ENCODE peak calls at places on chromosomes 6 and 20, in seven cellular contexts. R is activated CD8-positive, alpha-beta memory T cell treated with anti-CD3 and anti-CD28 coated beads for 48 hours; D is GM19239; N is lower lobe of right lung; I is ovary; T is mesenchymal stem cell; S is left ventricle myocardium inferior. X is an unnamed sample.

GRCh38 chr6:110285306-110286060 is 72.7 kb downstream of the METTL24 start:
- DNase-seq in R (no peak), D (no peak), N (no peak), I (no peak), T (no peak), S (no peak), X (no peak)

GRCh38 chr6:81241717-81242116 is 510.8 kb downstream of the TENT5A start:
- DNase-seq in R (no peak), D (no peak), N (no peak), I (no peak), T (peak; percentile 38), S (no peak), X (no peak)

GRCh38 chr20:44247676-44248419 is 740 bp downstream of the GDAP1L1 start:
- DNase-seq in R (no peak), D (no peak), N (no peak), I (peak; percentile 46), T (peak; percentile 46), S (peak; percentile 24), X (peak; percentile 96)

GRCh38 chr20:40251284-40251932 is 437.6 kb downstream of the MAFB start:
- DNase-seq in R (no peak), D (peak; percentile 12), N (peak; percentile 48), I (no peak), T (no peak), S (no peak), X (no peak)

GRCh38 chr20:44684047-44684965 is 30.9 kb upstream of the CCN5 start:
- DNase-seq in R (no peak), D (no peak), N (no peak), I (peak; percentile 82), T (no peak), S (no peak), X (no peak)

GRCh38 chr6:35086636-35087360 is 54.3 kb downstream of the TCP11 start:
- DNase-seq in R (no peak), D (peak; percentile 1), N (no peak), I (no peak), T (no peak), S (no peak), X (no peak)

GRCh38 chr20:60009826-60010616 is 51.8 kb downstream of the CDH26 start:
- DNase-seq in R (no peak), D (no peak), N (no peak), I (no peak), T (no peak), S (no peak), X (no peak)

GRCh38 chr6:145214570-145214969 is 520.8 kb downstream of the EPM2A start:
- DNase-seq in R (no peak), D (no peak), N (no peak), I (no peak), T (peak; percentile 43), S (no peak), X (no peak)

GRCh38 chr6:18080544-18080943 is 41.9 kb downstream of the NHLRC1 start:
- DNase-seq in R (no peak), D (no peak), N (no peak), I (no peak), T (no peak), S (no peak), X (no peak)

GRCh38 chr20:9215539-9215938 is 146.7 kb downstream of the PLCB4 start:
- DNase-seq in R (no peak), D (no peak), N (no peak), I (no peak), T (no peak), S (no peak), X (no peak)

GRCh38 chr6:54083301-54083700 is 27.9 kb upstream of the MLIP start:
- DNase-seq in R (no peak), D (no peak), N (no peak), I (no peak), T (no peak), S (no peak), X (no peak)

GRCh38 chr6:108798672-108799355 is 49.4 kb upstream of the ARMC2 start:
- DNase-seq in R (peak; percentile 29), D (no peak), N (peak; percentile 59), I (no peak), T (no peak), S (peak; percentile 35), X (no peak)

GRCh38 chr6:159047896-159048685 is 3.3 kb upstream of the TAGAP start:
- DNase-seq in R (no peak), D (no peak), N (no peak), I (no peak), T (no peak), S (no peak), X (no peak)

GRCh38 chr20:3092611-3093379 is 8.3 kb upstream of the AVP start:
- DNase-seq in R (no peak), D (no peak), N (no peak), I (no peak), T (no peak), S (no peak), X (no peak)

GRCh38 chr20:41125530-41126457 is 11.5 kb upstream of the PLCG1 start:
- DNase-seq in R (no peak), D (no peak), N (no peak), I (no peak), T (no peak), S (no peak), X (no peak)

GRCh38 chr20:25294459-25295385 is 46.8 kb downstream of the PYGB start:
- DNase-seq in R (peak; percentile 37), D (peak; percentile 59), N (no peak), I (peak; percentile 62), T (peak; percentile 75), S (no peak), X (peak; percentile 47)

GRCh38 chr20:36728986-36729385 is 16.9 kb downstream of the NDRG3 start:
- DNase-seq in R (no peak), D (no peak), N (no peak), I (no peak), T (peak; percentile 15), S (no peak), X (no peak)

GRCh38 chr20:35306931-35307517 is 14.8 kb upstream of the FAM83C start:
- DNase-seq in R (no peak), D (no peak), N (no peak), I (no peak), T (peak; percentile 84), S (peak; percentile 25), X (peak; percentile 80)

GRCh38 chr20:50193169-50193850 is 2.7 kb downstream of the CEBPB start:
- DNase-seq in R (no peak), D (no peak), N (no peak), I (peak; percentile 49), T (peak; percentile 41), S (no peak), X (no peak)